ENCODE peak calls at places on chromosomes 2 and 18, in eight cellular contexts. P, F, E, J, I, B, K and T are unnamed samples.

GRCh38 chr18:73626859-73627258 is 520.8 kb downstream of the FBXO15 start:
- DNase-seq in K (no peak), P (no peak), J (no peak), E (no peak), I (no peak), B (no peak), F (no peak), T (no peak)

GRCh38 chr2:158539176-158539895 is 82.6 kb downstream of the PKP4 start:
- DNase-seq in J (no peak), B (no peak), F (peak; percentile 69), K (no peak), P (peak; percentile 87), I (peak; percentile 82), E (no peak), T (peak; percentile 25)

GRCh38 chr2:70374616-70375015 is 72.7 kb upstream of the FAM136A start:
- DNase-seq in J (no peak), E (no peak), F (no peak), K (no peak), B (no peak), I (no peak), P (no peak), T (no peak)

GRCh38 chr18:35588995-35589394 is 7.5 kb downstream of the GALNT1 start:
- DNase-seq in B (peak; percentile 35), P (peak; percentile 33), K (peak; percentile 70), J (peak; percentile 24), I (no peak), F (no peak), E (peak; percentile 71), T (no peak)

GRCh38 chr18:58567453-58568196 is 61.3 kb downstream of the ALPK2 start:
- DNase-seq in E (no peak), B (no peak), F (no peak), K (no peak), I (peak; percentile 94), J (no peak), P (peak; percentile 93), T (no peak)

GRCh38 chr2:30230855-30231725 is at the start of gene LBH:
- DNase-seq in F (peak; percentile 17), J (peak; percentile 92), P (peak; percentile 31), K (peak; percentile 95), I (peak; percentile 65), E (peak; percentile 86), B (peak; percentile 88), T (no peak)

GRCh38 chr2:239055756-239056493 is 208.0 kb downstream of the TWIST2 start:
- DNase-seq in P (peak; percentile 55), F (no peak), I (peak; percentile 34), K (no peak), J (no peak), B (no peak), E (no peak), T (no peak)

GRCh38 chr2:24015562-24016375 is 5.9 kb downstream of the MFSD2B start:
- DNase-seq in J (no peak), P (peak; percentile 97), K (peak; percentile 69), E (no peak), I (peak; percentile 92), F (no peak), B (no peak), T (peak; percentile 96)

GRCh38 chr2:182542501-182543258 is 115.8 kb upstream of the PDE1A start:
- DNase-seq in I (peak; percentile 41), F (no peak), B (no peak), K (no peak), P (peak; percentile 47), E (no peak), J (no peak), T (no peak)

GRCh38 chr2:104863229-104863584 is 9.3 kb downstream of the POU3F3 start:
- DNase-seq in B (no peak), J (no peak), I (no peak), F (no peak), E (no peak), P (no peak), K (no peak), T (no peak)

GRCh38 chr2:33058716-33059451 is 112.1 kb downstream of the LTBP1 start:
- DNase-seq in B (no peak), F (no peak), J (no peak), P (no peak), I (no peak), K (no peak), E (no peak), T (no peak)

GRCh38 chr2:198710562-198710961 is 747.2 kb downstream of the SATB2 start:
- DNase-seq in I (no peak), B (no peak), E (no peak), K (no peak), J (no peak), F (no peak), P (no peak), T (no peak)

GRCh38 chr2:60407398-60407797 is 146.1 kb downstream of the BCL11A start:
- DNase-seq in F (no peak), K (no peak), P (no peak), I (no peak), B (no peak), J (no peak), E (no peak), T (no peak)

GRCh38 chr2:7703048-7703447 is 785.8 kb downstream of the RNF144A start:
- DNase-seq in F (no peak), P (no peak), J (no peak), K (peak; percentile 67), E (peak; percentile 58), I (no peak), B (peak; percentile 38), T (no peak)

GRCh38 chr2:11750917-11751316 is 4.5 kb downstream of the LPIN1 start:
- DNase-seq in I (no peak), J (no peak), E (peak; percentile 55), P (no peak), K (no peak), B (no peak), F (peak; percentile 48), T (no peak)

GRCh38 chr2:230658877-230659652 is 53.6 kb upstream of the CAB39 start:
- DNase-seq in P (no peak), I (no peak), J (no peak), B (no peak), F (no peak), K (no peak), E (peak; percentile 89), T (no peak)

GRCh38 chr2:12300019-12300602 is 416.6 kb upstream of the TRIB2 start:
- DNase-seq in J (no peak), I (peak; percentile 42), B (no peak), E (no peak), P (peak; percentile 8), K (no peak), F (no peak), T (no peak)

GRCh38 chr2:187500585-187501359 is 52.7 kb upstream of the CALCRL start:
- DNase-seq in K (peak; percentile 73), P (peak; percentile 82), I (peak; percentile 82), J (no peak), B (peak; percentile 43), F (peak; percentile 10), E (peak; percentile 26), T (peak; percentile 64)

GRCh38 chr2:66494708-66495107 is 59.8 kb downstream of the MEIS1 start:
- DNase-seq in B (no peak), E (no peak), K (no peak), F (no peak), J (no peak), P (peak; percentile 93), I (peak; percentile 89), T (no peak)

GRCh38 chr2:195560209-195560907 is 96.7 kb upstream of the SLC39A10 start:
- DNase-seq in I (no peak), J (no peak), P (no peak), K (no peak), B (no peak), F (no peak), E (peak; percentile 35), T (no peak)

GRCh38 chr18:46268662-46269061 is 164.5 kb downstream of the HAUS1 start:
- DNase-seq in F (peak; percentile 75), B (no peak), E (no peak), I (no peak), P (no peak), J (no peak), K (no peak), T (no peak)

GRCh38 chr2:163453920-163454319 is 281.9 kb downstream of the FIGN start:
- DNase-seq in P (no peak), F (no peak), E (no peak), B (no peak), K (no peak), J (no peak), I (no peak), T (no peak)

GRCh38 chr2:98608962-98609604 is 694 bp downstream of the UNC50 start:
- DNase-seq in J (peak; percentile 29), E (peak; percentile 32), P (peak; percentile 59), F (no peak), B (peak; percentile 53), I (peak; percentile 33), K (peak; percentile 59), T (peak; percentile 34)

GRCh38 chr2:25297738-25298137 is 44.0 kb downstream of the DNMT3A start:
- DNase-seq in B (no peak), P (no peak), K (peak; percentile 89), J (no peak), F (no peak), I (no peak), E (no peak), T (no peak)

GRCh38 chr2:29082804-29083495 is 8.6 kb upstream of the PCARE start:
- DNase-seq in K (no peak), I (no peak), P (no peak), J (no peak), F (no peak), E (peak; percentile 69), B (no peak), T (no peak)

GRCh38 chr2:120605231-120605935 is 130.3 kb upstream of the GLI2 start:
- DNase-seq in J (no peak), I (no peak), F (peak; percentile 78), K (no peak), B (no peak), P (no peak), E (no peak), T (no peak)

GRCh38 chr2:555164-555922 is 121.9 kb downstream of the TMEM18 start:
- DNase-seq in E (no peak), B (no peak), K (no peak), J (no peak), F (peak; percentile 38), I (no peak), P (no peak), T (no peak)

GRCh38 chr18:10715791-10716190 is 190.0 kb downstream of the NAPG start:
- DNase-seq in P (peak; percentile 24), F (peak; percentile 22), K (no peak), B (no peak), E (no peak), I (peak; percentile 42), J (no peak), T (no peak)

GRCh38 chr18:27728659-27729058 is 448.3 kb downstream of the CDH2 start:
- DNase-seq in P (peak; percentile 56), J (no peak), I (peak; percentile 30), K (no peak), E (no peak), B (no peak), F (no peak), T (no peak)

GRCh38 chr2:11397513-11397912 is 53.1 kb upstream of the ROCK2 start:
- DNase-seq in I (no peak), E (no peak), P (peak; percentile 51), J (no peak), B (no peak), K (no peak), F (no peak), T (no peak)

GRCh38 chr2:248724-249123 is 15.1 kb downstream of the SH3YL1 start:
- DNase-seq in B (no peak), I (no peak), K (no peak), F (no peak), J (no peak), E (no peak), P (no peak), T (no peak)

GRCh38 chr2:210606001-210606400 is 49.6 kb downstream of the CPS1 start:
- DNase-seq in B (no peak), J (no peak), I (no peak), E (no peak), P (no peak), K (no peak), F (no peak), T (no peak)

GRCh38 chr2:101474752-101475384 is at the start of gene RFX8:
- DNase-seq in P (peak; percentile 93), J (no peak), E (peak; percentile 6), B (no peak), F (no peak), I (peak; percentile 4), K (peak; percentile 63), T (no peak)

GRCh38 chr2:46381263-46381849 is 84.1 kb downstream of the EPAS1 start:
- DNase-seq in E (no peak), I (peak; percentile 43), F (no peak), J (no peak), B (no peak), P (peak; percentile 46), K (peak; percentile 33), T (no peak)